ENCODE peak calls at places on chromosomes 11 and 22, in six cellular contexts. I is neuronal stem cell, B is tibial artery, L is right atrium auricular region, E is fibroblast of mammary gland, Q is brain microvascular endothelial cell. C is an unnamed sample.
A peak's percentile ranks its signal among the peaks of the same experiment; 100 is the strongest.

GRCh38 chr11:81246937-81247336 is 1486.7 kb downstream of the FAM181B start:
- DNase-seq in I (no peak), B (no peak), L (no peak), E (no peak), Q (no peak), C (no peak)

GRCh38 chr11:87057749-87058148 is 20.0 kb downstream of the TMEM135 start:
- DNase-seq in I (no peak), B (no peak), L (no peak), E (no peak), Q (no peak), C (no peak)

GRCh38 chr11:45580399-45580798 is 85.0 kb downstream of the CHST1 start:
- DNase-seq in I (peak; percentile 41), B (no peak), L (no peak), E (peak; percentile 43), Q (peak; percentile 45), C (peak; percentile 13)

GRCh38 chr22:29773233-29773632 is 6.1 kb downstream of the UQCR10 start:
- DNase-seq in I (no peak), B (no peak), L (no peak), E (peak; percentile 54), Q (no peak), C (peak; percentile 29)

GRCh38 chr22:28014141-28015055 is 95.3 kb upstream of the PITPNB start:
- DNase-seq in I (peak; percentile 46), B (peak; percentile 54), L (no peak), E (no peak), Q (no peak), C (no peak)

GRCh38 chr11:29713831-29714320 is 303.0 kb downstream of the KCNA4 start:
- DNase-seq in I (no peak), B (no peak), L (no peak), E (no peak), Q (no peak), C (no peak)

GRCh38 chr11:57700425-57700824 is 11.6 kb downstream of the MED19 start:
- DNase-seq in I (no peak), B (no peak), L (no peak), E (no peak), Q (no peak), C (no peak)

GRCh38 chr11:105861225-105861624 is 160.8 kb downstream of the MSANTD4 start:
- DNase-seq in I (no peak), B (no peak), L (no peak), E (no peak), Q (no peak), C (no peak)

GRCh38 chr11:59755701-59756495 is 722 bp downstream of the STX3 start:
- DNase-seq in I (peak; percentile 51), B (peak; percentile 92), L (peak; percentile 83), E (peak; percentile 67), Q (peak; percentile 70), C (peak; percentile 66)

GRCh38 chr11:17745032-17745772 is 10.6 kb downstream of the KCNC1 start:
- DNase-seq in I (no peak), B (peak; percentile 60), L (no peak), E (no peak), Q (no peak), C (no peak)

GRCh38 chr11:107777094-107777493 is 65.2 kb upstream of the SLN start:
- DNase-seq in I (no peak), B (no peak), L (no peak), E (no peak), Q (no peak), C (no peak)

GRCh38 chr11:77377734-77378133 is 76.2 kb upstream of the GDPD4 start:
- DNase-seq in I (no peak), B (no peak), L (no peak), E (no peak), Q (no peak), C (no peak)

GRCh38 chr11:1943576-1943975 is 3.6 kb upstream of the MRPL23 start:
- DNase-seq in I (no peak), B (peak; percentile 39), L (no peak), E (no peak), Q (no peak), C (no peak)

GRCh38 chr22:24541681-24542515 is 13.0 kb downstream of the GUCD1 start:
- DNase-seq in I (no peak), B (no peak), L (no peak), E (no peak), Q (no peak), C (no peak)

GRCh38 chr11:71420455-71421241 is 27.5 kb downstream of the DHCR7 start:
- DNase-seq in I (peak; percentile 37), B (no peak), L (no peak), E (peak; percentile 66), Q (peak; percentile 24), C (peak; percentile 42)
- H3K4me3 ChIP-seq in I (no peak overlapping the region), B (no peak overlapping the region), L (no peak overlapping the region), E (no peak overlapping the region), Q (no peak overlapping the region), C (no peak overlapping the region)

GRCh38 chr11:69791266-69791665 is 16.1 kb upstream of the FGF4 start:
- DNase-seq in I (no peak), B (no peak), L (no peak), E (peak; percentile 26), Q (peak; percentile 51), C (peak; percentile 70)

GRCh38 chr11:69787457-69787856 is 12.3 kb upstream of the FGF4 start:
- DNase-seq in I (no peak), B (no peak), L (no peak), E (no peak), Q (no peak), C (no peak)

GRCh38 chr11:69788956-69789355 is 13.8 kb upstream of the FGF4 start:
- DNase-seq in I (no peak), B (no peak), L (no peak), E (no peak), Q (no peak), C (no peak)

GRCh38 chr11:69792611-69793010 is 17.5 kb upstream of the FGF4 start:
- DNase-seq in I (no peak), B (no peak), L (no peak), E (no peak), Q (no peak), C (no peak)

GRCh38 chr11:69787906-69788305 is 12.8 kb upstream of the FGF4 start:
- DNase-seq in I (no peak), B (no peak), L (no peak), E (no peak), Q (no peak), C (no peak)
- H3K4me3 ChIP-seq in I (no peak overlapping the region), B (no peak overlapping the region), L (no peak overlapping the region), E (no peak overlapping the region), Q (no peak overlapping the region), C (no peak overlapping the region)

DNA sequence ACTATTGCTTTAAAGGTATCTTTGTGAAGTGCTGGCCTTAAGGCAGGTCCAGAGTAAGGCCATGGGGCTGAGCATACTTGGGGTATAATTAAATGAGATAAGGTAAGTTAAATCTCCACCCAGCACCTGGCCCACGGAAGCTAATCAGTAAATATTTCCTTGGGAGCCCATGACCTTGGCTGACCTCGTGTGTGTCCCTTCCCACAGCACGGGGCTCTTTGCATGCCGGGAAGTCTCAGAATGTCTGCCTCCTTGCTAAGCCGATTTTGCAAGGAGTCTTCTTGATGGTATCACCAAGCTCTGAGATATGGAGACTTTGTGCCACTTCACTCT is 46.5 kb downstream of the ADM start:
- DNase-seq in I (no peak), B (no peak), L (no peak), E (no peak), Q (no peak), C (no peak)
- H3K4me3 ChIP-seq in I (peak overlapping the region; percentile 24), B (no peak overlapping the region), L (no peak overlapping the region), E (no peak overlapping the region), Q (no peak overlapping the region), C (no peak overlapping the region)

GRCh38 chr11:627273-627585 is 248 bp upstream of the SCT start:
- DNase-seq in I (no peak), B (no peak), L (no peak), E (no peak), Q (no peak), C (no peak)

GRCh38 chr11:626475-627272 is at the start of gene SCT:
- DNase-seq in I (no peak), B (peak; percentile 64), L (no peak), E (no peak), Q (no peak), C (no peak)

GRCh38 chr11:623999-624704 is 603 bp downstream of the CDHR5 start:
- DNase-seq in I (no peak), B (peak; percentile 64), L (no peak), E (peak; percentile 25), Q (no peak), C (peak; percentile 18)

GRCh38 chr11:624705-625635 is at the start of gene CDHR5:
- DNase-seq in I (no peak), B (no peak), L (no peak), E (no peak), Q (no peak), C (no peak)

GRCh38 chr11:625636-626319 is 1.0 kb upstream of the CDHR5 start:
- DNase-seq in I (no peak), B (peak; percentile 65), L (no peak), E (no peak), Q (no peak), C (no peak)
- H3K4me3 ChIP-seq in I (no peak overlapping the region), B (no peak overlapping the region), L (no peak overlapping the region), E (no peak overlapping the region), Q (no peak overlapping the region), C (no peak overlapping the region)

C was measured in AG10803.